ENCODE peak calls at places on chromosomes 13 and 19, in six cellular contexts. One of them, this sample, is unnamed.

GRCh38 chr13:103282571-103283450 is 216.6 kb upstream of the SLC10A2 start:
- DNase-seq in mesenchymal stem cell: peak
- DNase-seq in neuronal stem cell: no peak
- DNase-seq in H9: no peak
- DNase-seq in mesendoderm: peak
- DNase-seq in H1: no peak
- DNase-seq in this sample: peak

GRCh38 chr13:98822238-98822606 is 69.8 kb upstream of the SLC15A1 start:
- DNase-seq in mesenchymal stem cell: peak
- DNase-seq in neuronal stem cell: no peak
- DNase-seq in H9: no peak
- DNase-seq in mesendoderm: no peak
- DNase-seq in H1: no peak
- DNase-seq in this sample: peak

GRCh38 chr13:107379398-107380155 is 811.6 kb upstream of the ARGLU1 start:
- DNase-seq in mesenchymal stem cell: no peak
- DNase-seq in neuronal stem cell: no peak
- DNase-seq in H9: no peak
- DNase-seq in mesendoderm: no peak
- DNase-seq in H1: no peak
- DNase-seq in this sample: no peak

GRCh38 chr19:50238043-50238442 is 34.6 kb downstream of the MYH14 start:
- DNase-seq in mesenchymal stem cell: no peak
- DNase-seq in neuronal stem cell: no peak
- DNase-seq in H9: no peak
- DNase-seq in mesendoderm: no peak
- DNase-seq in H1: no peak
- DNase-seq in this sample: no peak

GRCh38 chr19:44808463-44809371 is at the start of gene BCAM:
- DNase-seq in mesenchymal stem cell: peak
- DNase-seq in neuronal stem cell: peak
- DNase-seq in H9: peak
- DNase-seq in mesendoderm: peak
- DNase-seq in H1: peak
- DNase-seq in this sample: peak

GRCh38 chr19:3443840-3444694 is 36.3 kb downstream of the SMIM24 start:
- DNase-seq in mesenchymal stem cell: peak
- DNase-seq in neuronal stem cell: peak
- DNase-seq in H9: peak
- DNase-seq in mesendoderm: peak
- DNase-seq in H1: peak
- DNase-seq in this sample: peak

GRCh38 chr19:23787106-23787505 is 28.4 kb upstream of the ZNF681 start:
- DNase-seq in mesenchymal stem cell: peak
- DNase-seq in neuronal stem cell: no peak
- DNase-seq in H9: no peak
- DNase-seq in mesendoderm: no peak
- DNase-seq in H1: no peak
- DNase-seq in this sample: peak

GRCh38 chr19:2612619-2613249 is 89.8 kb downstream of the GNG7 start:
- DNase-seq in mesenchymal stem cell: no peak
- DNase-seq in neuronal stem cell: no peak
- DNase-seq in H9: no peak
- DNase-seq in mesendoderm: peak
- DNase-seq in H1: no peak
- DNase-seq in this sample: no peak

GRCh38 chr13:110363009-110363408 is 55.9 kb downstream of the COL4A2 start:
- DNase-seq in mesenchymal stem cell: no peak
- DNase-seq in neuronal stem cell: no peak
- DNase-seq in H9: peak
- DNase-seq in mesendoderm: peak
- DNase-seq in H1: peak
- DNase-seq in this sample: no peak

GRCh38 chr13:50990540-50991506 is 81.2 kb downstream of the RNASEH2B start:
- DNase-seq in mesenchymal stem cell: peak
- DNase-seq in neuronal stem cell: peak
- DNase-seq in H9: peak
- DNase-seq in mesendoderm: peak
- DNase-seq in H1: no peak
- DNase-seq in this sample: peak

GRCh38 chr13:24746618-24747247 is 17.2 kb upstream of the RNF17 start:
- DNase-seq in mesenchymal stem cell: peak
- DNase-seq in neuronal stem cell: peak
- DNase-seq in H9: peak
- DNase-seq in mesendoderm: peak
- DNase-seq in H1: peak
- DNase-seq in this sample: no peak

GRCh38 chr13:76720827-76721226 is 165.4 kb downstream of the KCTD12 start:
- DNase-seq in mesenchymal stem cell: no peak
- DNase-seq in neuronal stem cell: no peak
- DNase-seq in H9: no peak
- DNase-seq in mesendoderm: no peak
- DNase-seq in H1: no peak
- DNase-seq in this sample: no peak
- H2BK15ac ChIP-seq in mesenchymal stem cell: peak
- H2BK15ac ChIP-seq in neuronal stem cell: no peak
- H2BK15ac ChIP-seq in H9: no peak
- H2BK15ac ChIP-seq in mesendoderm: no peak
- H2BK15ac ChIP-seq in H1: no peak
- H2BK15ac ChIP-seq in this sample: no peak

GRCh38 chr13:46382224-46382623 is 4.8 kb downstream of the RUBCNL start:
- DNase-seq in mesenchymal stem cell: no peak
- DNase-seq in neuronal stem cell: no peak
- DNase-seq in H9: no peak
- DNase-seq in mesendoderm: no peak
- DNase-seq in H1: no peak
- DNase-seq in this sample: no peak
- H2BK15ac ChIP-seq in mesenchymal stem cell: no peak
- H2BK15ac ChIP-seq in neuronal stem cell: no peak
- H2BK15ac ChIP-seq in H9: no peak
- H2BK15ac ChIP-seq in mesendoderm: no peak
- H2BK15ac ChIP-seq in H1: no peak
- H2BK15ac ChIP-seq in this sample: no peak

GRCh38 chr13:73062368-73062767 is 3.6 kb downstream of the KLF5 start:
- DNase-seq in mesenchymal stem cell: no peak
- DNase-seq in neuronal stem cell: no peak
- DNase-seq in H9: no peak
- DNase-seq in mesendoderm: no peak
- DNase-seq in H1: no peak
- DNase-seq in this sample: no peak
- H2BK15ac ChIP-seq in mesenchymal stem cell: no peak
- H2BK15ac ChIP-seq in neuronal stem cell: no peak
- H2BK15ac ChIP-seq in H9: no peak
- H2BK15ac ChIP-seq in mesendoderm: no peak
- H2BK15ac ChIP-seq in H1: no peak
- H2BK15ac ChIP-seq in this sample: no peak

GRCh38 chr13:94999871-95000270 is 287.5 kb upstream of the SOX21 start:
- DNase-seq in mesenchymal stem cell: no peak
- DNase-seq in neuronal stem cell: no peak
- DNase-seq in H9: no peak
- DNase-seq in mesendoderm: no peak
- DNase-seq in H1: no peak
- DNase-seq in this sample: no peak
- H2BK15ac ChIP-seq in mesenchymal stem cell: no peak
- H2BK15ac ChIP-seq in neuronal stem cell: no peak
- H2BK15ac ChIP-seq in H9: no peak
- H2BK15ac ChIP-seq in mesendoderm: no peak
- H2BK15ac ChIP-seq in H1: no peak
- H2BK15ac ChIP-seq in this sample: no peak

GRCh38 chr19:51433092-51433491 is 15.7 kb upstream of the SIGLEC10 start:
- DNase-seq in mesenchymal stem cell: no peak
- DNase-seq in neuronal stem cell: no peak
- DNase-seq in H9: no peak
- DNase-seq in mesendoderm: no peak
- DNase-seq in H1: no peak
- DNase-seq in this sample: no peak
- H2BK15ac ChIP-seq in mesenchymal stem cell: no peak
- H2BK15ac ChIP-seq in neuronal stem cell: no peak
- H2BK15ac ChIP-seq in H9: no peak
- H2BK15ac ChIP-seq in mesendoderm: no peak
- H2BK15ac ChIP-seq in H1: no peak
- H2BK15ac ChIP-seq in this sample: no peak

GRCh38 chr13:79434578-79434977 is 28.5 kb upstream of the RBM26 start:
- DNase-seq in mesenchymal stem cell: peak
- DNase-seq in neuronal stem cell: no peak
- DNase-seq in H9: no peak
- DNase-seq in mesendoderm: no peak
- DNase-seq in H1: no peak
- DNase-seq in this sample: peak
- H2BK15ac ChIP-seq in mesenchymal stem cell: no peak
- H2BK15ac ChIP-seq in neuronal stem cell: no peak
- H2BK15ac ChIP-seq in H9: no peak
- H2BK15ac ChIP-seq in mesendoderm: no peak
- H2BK15ac ChIP-seq in H1: no peak
- H2BK15ac ChIP-seq in this sample: no peak

DNA sequence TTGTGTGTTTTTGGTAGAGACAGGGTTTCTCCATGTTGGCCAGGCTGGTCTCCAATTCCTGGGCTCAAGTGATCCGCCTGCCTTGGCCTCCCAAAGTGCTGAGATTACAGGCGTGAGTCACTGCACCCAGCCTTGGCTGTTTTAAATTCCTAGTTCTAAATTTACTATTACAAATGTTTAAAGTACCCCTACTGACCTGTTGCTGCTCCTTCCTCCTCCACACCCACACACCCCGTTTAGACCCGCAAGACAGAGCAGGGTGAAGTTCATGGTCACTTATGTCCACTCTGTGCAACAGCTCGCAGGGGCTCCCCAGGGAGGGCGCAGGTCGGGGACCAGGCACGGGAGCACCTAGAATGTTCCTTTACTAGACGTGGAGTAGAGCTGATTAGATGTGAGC is 28.7 kb downstream of the TMEM161A start:
- DNase-seq in mesenchymal stem cell: peak
- DNase-seq in neuronal stem cell: no peak
- DNase-seq in H9: no peak
- DNase-seq in mesendoderm: no peak
- DNase-seq in H1: no peak
- DNase-seq in this sample: peak
- H2BK15ac ChIP-seq in mesenchymal stem cell: no peak
- H2BK15ac ChIP-seq in neuronal stem cell: no peak
- H2BK15ac ChIP-seq in H9: no peak
- H2BK15ac ChIP-seq in mesendoderm: no peak
- H2BK15ac ChIP-seq in H1: no peak
- H2BK15ac ChIP-seq in this sample: no peak

GRCh38 chr13:72424059-72424458 is 303.4 kb downstream of the MZT1 start:
- DNase-seq in mesenchymal stem cell: no peak
- DNase-seq in neuronal stem cell: no peak
- DNase-seq in H9: no peak
- DNase-seq in mesendoderm: peak
- DNase-seq in H1: no peak
- DNase-seq in this sample: no peak
- H2BK15ac ChIP-seq in mesenchymal stem cell: no peak
- H2BK15ac ChIP-seq in neuronal stem cell: no peak
- H2BK15ac ChIP-seq in H9: no peak
- H2BK15ac ChIP-seq in mesendoderm: no peak
- H2BK15ac ChIP-seq in H1: no peak
- H2BK15ac ChIP-seq in this sample: no peak

DNA sequence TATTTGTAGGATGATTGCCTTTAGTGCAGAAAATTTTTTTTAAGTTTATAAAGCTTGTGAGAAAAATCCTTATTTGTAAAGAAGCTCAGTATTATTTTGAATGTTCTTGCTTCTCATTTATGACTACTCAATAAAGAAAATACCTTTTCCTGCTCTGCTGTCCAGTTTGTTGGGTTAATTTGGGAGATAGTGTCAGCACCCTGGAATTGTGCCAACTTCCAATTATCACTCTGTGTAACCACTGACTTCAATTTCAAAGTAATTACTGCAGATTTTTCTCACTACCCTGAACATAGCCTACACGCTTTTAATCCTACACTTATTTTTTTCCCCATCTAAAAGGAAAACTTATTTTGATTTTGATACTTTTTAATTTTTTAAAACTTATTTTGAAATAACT is 93.1 kb downstream of the GGACT start:
- DNase-seq in mesenchymal stem cell: no peak
- DNase-seq in neuronal stem cell: no peak
- DNase-seq in H9: no peak
- DNase-seq in mesendoderm: no peak
- DNase-seq in H1: no peak
- DNase-seq in this sample: no peak
- H2BK15ac ChIP-seq in mesenchymal stem cell: no peak
- H2BK15ac ChIP-seq in neuronal stem cell: no peak
- H2BK15ac ChIP-seq in H9: no peak
- H2BK15ac ChIP-seq in mesendoderm: no peak
- H2BK15ac ChIP-seq in H1: no peak
- H2BK15ac ChIP-seq in this sample: no peak

This sample was measured in IMR-90.